ENCODE peak calls at places on chromosomes 16 and 17, in nine cellular contexts. One of them, this sample, is unnamed. For H3K36me3, the result is how much of the 10 kb centered on the place peaks cover.

GRCh38 chr16:85935957-85936760 is 37.2 kb downstream of the IRF8 start:
- DNase-seq in K562: no peak
- DNase-seq in spleen: peak
- DNase-seq in H1: no peak
- DNase-seq in esophagus muscularis mucosa: no peak
- DNase-seq in HCT116: no peak
- DNase-seq in sigmoid colon: no peak
- DNase-seq in breast epithelium: no peak
- DNase-seq in GM12878: peak
- DNase-seq in this sample: no peak

GRCh38 chr16:80940069-80940856 is 66.4 kb downstream of the CMC2 start:
- DNase-seq in K562: no peak
- DNase-seq in spleen: no peak
- DNase-seq in H1: no peak
- DNase-seq in esophagus muscularis mucosa: peak
- DNase-seq in HCT116: no peak
- DNase-seq in sigmoid colon: no peak
- DNase-seq in breast epithelium: no peak
- DNase-seq in GM12878: no peak
- DNase-seq in this sample: no peak

GRCh38 chr17:17379197-17379991 is 76.2 kb downstream of the NT5M start:
- DNase-seq in K562: no peak
- DNase-seq in spleen: peak
- DNase-seq in H1: no peak
- DNase-seq in esophagus muscularis mucosa: no peak
- DNase-seq in HCT116: no peak
- DNase-seq in sigmoid colon: no peak
- DNase-seq in breast epithelium: no peak
- DNase-seq in GM12878: no peak
- DNase-seq in this sample: no peak

GRCh38 chr17:31674717-31675349 is 184.2 kb downstream of the COPRS start:
- DNase-seq in K562: no peak
- DNase-seq in spleen: no peak
- DNase-seq in H1: no peak
- DNase-seq in esophagus muscularis mucosa: no peak
- DNase-seq in HCT116: no peak
- DNase-seq in sigmoid colon: no peak
- DNase-seq in breast epithelium: no peak
- DNase-seq in GM12878: no peak
- DNase-seq in this sample: no peak

GRCh38 chr17:40304464-40304863 is 4.5 kb upstream of the RARA start:
- DNase-seq in K562: no peak
- DNase-seq in spleen: no peak
- DNase-seq in H1: no peak
- DNase-seq in esophagus muscularis mucosa: no peak
- DNase-seq in HCT116: no peak
- DNase-seq in sigmoid colon: peak
- DNase-seq in breast epithelium: no peak
- DNase-seq in GM12878: no peak
- DNase-seq in this sample: no peak

GRCh38 chr16:57475711-57476339 is 10.5 kb downstream of the DOK4 start:
- DNase-seq in K562: peak
- DNase-seq in spleen: peak
- DNase-seq in H1: peak
- DNase-seq in esophagus muscularis mucosa: no peak
- DNase-seq in HCT116: peak
- DNase-seq in sigmoid colon: no peak
- DNase-seq in breast epithelium: peak
- DNase-seq in GM12878: no peak
- DNase-seq in this sample: no peak

GRCh38 chr17:28760561-28760960 is 16.8 kb downstream of the TRAF4 start:
- DNase-seq in K562: no peak
- DNase-seq in spleen: no peak
- DNase-seq in H1: no peak
- DNase-seq in esophagus muscularis mucosa: no peak
- DNase-seq in HCT116: no peak
- DNase-seq in sigmoid colon: no peak
- DNase-seq in breast epithelium: peak
- DNase-seq in GM12878: no peak
- DNase-seq in this sample: no peak

GRCh38 chr17:2214047-2214717 is 89.4 kb downstream of the SMG6 start:
- DNase-seq in K562: peak
- DNase-seq in spleen: no peak
- DNase-seq in H1: no peak
- DNase-seq in esophagus muscularis mucosa: peak
- DNase-seq in HCT116: no peak
- DNase-seq in sigmoid colon: peak
- DNase-seq in breast epithelium: no peak
- DNase-seq in GM12878: no peak
- DNase-seq in this sample: no peak

GRCh38 chr17:78781339-78782304 is at the start of gene CYTH1:
- DNase-seq in K562: peak
- DNase-seq in spleen: peak
- DNase-seq in H1: peak
- DNase-seq in esophagus muscularis mucosa: no peak
- DNase-seq in HCT116: no peak
- DNase-seq in sigmoid colon: peak
- DNase-seq in breast epithelium: peak
- DNase-seq in GM12878: no peak
- DNase-seq in this sample: peak

GRCh38 chr17:76492250-76492988 is 8.8 kb downstream of the RHBDF2 start:
- DNase-seq in K562: no peak
- DNase-seq in spleen: peak
- DNase-seq in H1: no peak
- DNase-seq in esophagus muscularis mucosa: no peak
- DNase-seq in HCT116: no peak
- DNase-seq in sigmoid colon: no peak
- DNase-seq in breast epithelium: no peak
- DNase-seq in GM12878: peak
- DNase-seq in this sample: no peak

GRCh38 chr17:82559779-82560642 is 40.5 kb downstream of the FOXK2 start:
- DNase-seq in K562: no peak
- DNase-seq in spleen: no peak
- DNase-seq in H1: no peak
- DNase-seq in esophagus muscularis mucosa: no peak
- DNase-seq in HCT116: no peak
- DNase-seq in sigmoid colon: no peak
- DNase-seq in breast epithelium: no peak
- DNase-seq in GM12878: no peak
- DNase-seq in this sample: no peak

GRCh38 chr17:77863814-77864161 is 94.7 kb upstream of the TNRC6C start:
- DNase-seq in K562: peak
- DNase-seq in spleen: peak
- DNase-seq in H1: no peak
- DNase-seq in esophagus muscularis mucosa: no peak
- DNase-seq in HCT116: no peak
- DNase-seq in sigmoid colon: no peak
- DNase-seq in breast epithelium: no peak
- DNase-seq in GM12878: no peak
- DNase-seq in this sample: no peak

GRCh38 chr17:79369001-79369400 is 241.8 kb downstream of the RBFOX3 start:
- DNase-seq in K562: no peak
- DNase-seq in spleen: no peak
- DNase-seq in H1: no peak
- DNase-seq in esophagus muscularis mucosa: no peak
- DNase-seq in HCT116: no peak
- DNase-seq in sigmoid colon: no peak
- DNase-seq in breast epithelium: no peak
- DNase-seq in GM12878: no peak
- DNase-seq in this sample: no peak

GRCh38 chr16:12171206-12171605 is 194.7 kb downstream of the SNX29 start:
- DNase-seq in K562: no peak
- DNase-seq in spleen: peak
- DNase-seq in H1: no peak
- DNase-seq in esophagus muscularis mucosa: no peak
- DNase-seq in HCT116: no peak
- DNase-seq in sigmoid colon: no peak
- DNase-seq in breast epithelium: no peak
- DNase-seq in GM12878: no peak
- DNase-seq in this sample: no peak

GRCh38 chr16:27752241-27752640 is 202.3 kb downstream of the KATNIP start:
- DNase-seq in K562: no peak
- DNase-seq in spleen: no peak
- DNase-seq in H1: no peak
- DNase-seq in esophagus muscularis mucosa: no peak
- DNase-seq in HCT116: no peak
- DNase-seq in sigmoid colon: no peak
- DNase-seq in breast epithelium: no peak
- DNase-seq in GM12878: no peak
- DNase-seq in this sample: no peak

GRCh38 chr17:56934280-56934679 is 20.4 kb upstream of the TRIM25 start:
- DNase-seq in K562: no peak
- DNase-seq in spleen: no peak
- DNase-seq in H1: no peak
- DNase-seq in esophagus muscularis mucosa: no peak
- DNase-seq in HCT116: no peak
- DNase-seq in sigmoid colon: no peak
- DNase-seq in breast epithelium: no peak
- DNase-seq in GM12878: no peak
- DNase-seq in this sample: no peak
- H3K36me3 ChIP-seq in K562: under half
- H3K36me3 ChIP-seq in spleen: under half
- H3K36me3 ChIP-seq in H1: under half
- H3K36me3 ChIP-seq in esophagus muscularis mucosa: under half
- H3K36me3 ChIP-seq in HCT116: under half
- H3K36me3 ChIP-seq in sigmoid colon: half or more
- H3K36me3 ChIP-seq in breast epithelium: under half
- H3K36me3 ChIP-seq in GM12878: under half
- H3K36me3 ChIP-seq in this sample: half or more

DNA sequence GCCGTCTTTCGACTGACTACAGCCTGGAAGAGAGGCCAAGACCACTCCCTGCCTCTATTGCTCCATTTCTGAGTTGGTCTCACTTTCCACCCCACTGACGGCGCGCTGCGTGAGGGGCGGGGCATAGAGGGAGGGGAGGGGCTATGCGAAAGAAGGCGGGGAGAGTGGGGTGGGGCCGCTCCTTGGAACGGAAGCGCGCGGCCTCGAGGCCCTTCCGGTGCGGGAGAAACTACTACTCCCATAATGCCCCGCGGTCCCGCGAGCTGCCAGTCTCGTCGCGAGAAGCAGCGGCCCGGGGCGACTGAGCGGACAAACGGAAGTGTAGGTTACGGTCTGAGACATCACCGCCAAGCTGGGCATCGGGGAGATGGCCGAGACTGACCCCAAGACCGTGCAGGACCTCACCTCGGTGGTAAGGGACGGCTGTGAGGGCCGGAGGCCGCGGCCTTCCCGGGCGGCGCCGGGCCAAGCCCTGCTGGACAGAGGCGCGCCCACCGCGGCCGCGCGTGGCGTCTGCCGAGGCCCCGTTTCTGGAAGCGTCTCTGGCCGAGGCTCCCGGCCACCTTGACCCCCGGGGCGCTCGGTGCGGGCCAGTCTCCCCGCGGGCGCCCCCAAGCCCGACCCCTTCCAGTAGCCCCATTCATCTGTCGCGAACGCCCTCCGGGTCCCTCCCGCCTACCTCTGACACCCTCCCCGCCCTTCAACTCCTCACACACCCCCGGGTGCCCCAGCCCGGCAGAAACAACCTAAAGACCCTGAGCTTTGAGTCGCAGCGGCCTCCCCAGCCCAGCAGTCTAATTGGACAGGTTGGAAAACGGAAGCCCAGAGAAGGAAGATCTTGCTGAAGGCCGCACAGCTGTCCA is at the start of gene HSBP1:
- DNase-seq in K562: peak
- DNase-seq in spleen: peak
- DNase-seq in H1: peak
- DNase-seq in esophagus muscularis mucosa: peak
- DNase-seq in HCT116: peak
- DNase-seq in sigmoid colon: peak
- DNase-seq in breast epithelium: peak
- DNase-seq in GM12878: peak
- DNase-seq in this sample: peak
- TF ChIP-seq POLR2A in K562: peak
- TF ChIP-seq POLR2A in spleen: no peak
- TF ChIP-seq POLR2A in H1: peak
- TF ChIP-seq POLR2A in esophagus muscularis mucosa: no peak
- TF ChIP-seq POLR2A in HCT116: no peak
- TF ChIP-seq POLR2A in sigmoid colon: peak
- TF ChIP-seq POLR2A in breast epithelium: no peak
- TF ChIP-seq POLR2A in GM12878: peak
- TF ChIP-seq POLR2A in this sample: no peak

DNA sequence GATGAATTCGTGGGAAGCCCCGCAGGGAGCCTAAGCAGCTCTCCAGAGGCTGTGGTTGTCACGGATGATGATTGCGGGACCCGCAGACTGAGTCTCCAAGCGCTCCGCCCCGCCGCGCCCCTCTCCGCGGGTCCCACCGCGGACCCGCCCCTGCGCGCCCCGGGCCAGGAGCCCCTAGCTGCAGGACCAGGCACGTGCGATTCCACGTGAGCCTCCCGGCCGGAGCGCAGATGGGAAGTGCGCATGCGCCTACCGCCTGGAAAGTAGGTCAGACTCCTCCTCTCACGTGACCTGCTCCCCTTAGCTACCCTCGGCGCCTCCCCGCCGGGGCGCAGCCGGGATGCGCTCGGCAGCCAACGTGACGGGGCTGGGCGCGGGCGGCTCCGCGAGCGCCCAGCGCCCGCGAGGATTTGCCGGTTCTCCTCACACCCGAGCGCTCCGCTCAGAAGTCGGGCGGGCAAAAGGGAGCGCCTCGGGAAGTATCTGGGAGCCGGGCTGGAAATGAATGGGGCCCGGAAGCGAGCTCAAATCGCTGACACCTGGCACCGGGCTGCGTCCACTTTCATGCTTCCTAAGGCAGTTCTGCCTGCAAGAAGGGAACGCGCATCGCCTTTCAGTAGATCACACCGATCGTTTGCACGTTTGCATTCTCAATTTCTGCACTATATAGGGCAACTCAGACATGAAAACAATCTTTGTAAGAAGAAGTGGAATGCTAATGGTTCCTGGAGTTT is 26.4 kb upstream of the HLF start:
- DNase-seq in K562: peak
- DNase-seq in spleen: peak
- DNase-seq in H1: peak
- DNase-seq in esophagus muscularis mucosa: peak
- DNase-seq in HCT116: peak
- DNase-seq in sigmoid colon: peak
- DNase-seq in breast epithelium: peak
- DNase-seq in GM12878: peak
- DNase-seq in this sample: peak
- TF ChIP-seq POLR2AphosphoS5 in K562: no peak
- TF ChIP-seq POLR2AphosphoS5 in spleen: peak
- TF ChIP-seq POLR2AphosphoS5 in H1: peak
- TF ChIP-seq POLR2AphosphoS5 in esophagus muscularis mucosa: peak
- TF ChIP-seq POLR2AphosphoS5 in HCT116: peak
- TF ChIP-seq POLR2AphosphoS5 in sigmoid colon: peak
- TF ChIP-seq POLR2AphosphoS5 in breast epithelium: peak
- TF ChIP-seq POLR2AphosphoS5 in GM12878: no peak
- TF ChIP-seq POLR2AphosphoS5 in this sample: peak

GRCh38 chr17:30503558-30503957 is 26.4 kb downstream of the GOSR1 start:
- DNase-seq in K562: no peak
- DNase-seq in spleen: no peak
- DNase-seq in H1: no peak
- DNase-seq in esophagus muscularis mucosa: no peak
- DNase-seq in HCT116: no peak
- DNase-seq in sigmoid colon: no peak
- DNase-seq in breast epithelium: no peak
- DNase-seq in GM12878: no peak
- DNase-seq in this sample: no peak

GRCh38 chr17:30505868-30506417 is 28.7 kb downstream of the GOSR1 start:
- DNase-seq in K562: no peak
- DNase-seq in spleen: no peak
- DNase-seq in H1: no peak
- DNase-seq in esophagus muscularis mucosa: no peak
- DNase-seq in HCT116: no peak
- DNase-seq in sigmoid colon: no peak
- DNase-seq in breast epithelium: no peak
- DNase-seq in GM12878: no peak
- DNase-seq in this sample: no peak

GRCh38 chr17:30506423-30506822 is 29.2 kb downstream of the GOSR1 start:
- DNase-seq in K562: no peak
- DNase-seq in spleen: no peak
- DNase-seq in H1: no peak
- DNase-seq in esophagus muscularis mucosa: no peak
- DNase-seq in HCT116: no peak
- DNase-seq in sigmoid colon: no peak
- DNase-seq in breast epithelium: no peak
- DNase-seq in GM12878: no peak
- DNase-seq in this sample: no peak
- H3K36me3 ChIP-seq in K562: half or more
- H3K36me3 ChIP-seq in spleen: under half
- H3K36me3 ChIP-seq in H1: under half
- H3K36me3 ChIP-seq in esophagus muscularis mucosa: under half
- H3K36me3 ChIP-seq in HCT116: under half
- H3K36me3 ChIP-seq in sigmoid colon: half or more
- H3K36me3 ChIP-seq in breast epithelium: under half
- H3K36me3 ChIP-seq in GM12878: under half
- H3K36me3 ChIP-seq in this sample: half or more

This sample was measured in stomach.